ENCODE peak calls at places on chromosomes 6 and 20, in seven cellular contexts. V is lung, Q is AG08396, K is EL, F is mammary epithelial cell, G is Panc1, I is osteocyte. B is an unnamed sample.

GRCh38 chr6:76347539-76347938 is 275.1 kb upstream of the IMPG1 start:
- DNase-seq in V (no peak), Q (no peak), K (no peak), F (no peak), G (no peak), I (no peak), B (peak)

GRCh38 chr20:40218296-40218955 is 470.6 kb downstream of the MAFB start:
- DNase-seq in V (no peak), Q (no peak), K (no peak), F (no peak), G (no peak), I (no peak), B (peak)

GRCh38 chr20:4483481-4483880 is 238.2 kb upstream of the PRND start:
- DNase-seq in V (no peak), Q (peak), K (peak), F (peak), G (no peak), I (no peak), B (peak)

GRCh38 chr6:128515550-128516513 is 4.6 kb downstream of the PTPRK start:
- DNase-seq in V (no peak), Q (no peak), K (peak), F (no peak), G (no peak), I (no peak), B (peak)

GRCh38 chr20:60055740-60056139 is 97.5 kb downstream of the CDH26 start:
- DNase-seq in V (peak), Q (no peak), K (peak), F (peak), G (no peak), I (peak), B (peak)

GRCh38 chr6:5681480-5681879 is 325.2 kb downstream of the NRN1 start:
- DNase-seq in V (no peak), Q (no peak), K (no peak), F (no peak), G (no peak), I (no peak), B (peak)

GRCh38 chr20:22732751-22733150 is 148.4 kb upstream of the FOXA2 start:
- DNase-seq in V (no peak), Q (no peak), K (no peak), F (no peak), G (no peak), I (no peak), B (no peak)

GRCh38 chr20:48841196-48841860 is 13.5 kb upstream of the PREX1 start:
- DNase-seq in V (no peak), Q (no peak), K (no peak), F (no peak), G (no peak), I (no peak), B (no peak)

GRCh38 chr6:106512048-106512957 is 117.0 kb downstream of the RTN4IP1 start:
- DNase-seq in V (peak), Q (peak), K (peak), F (peak), G (no peak), I (no peak), B (peak)

GRCh38 chr6:150033197-150033771 is 8.0 kb upstream of the RAET1L start:
- DNase-seq in V (no peak), Q (no peak), K (no peak), F (peak), G (no peak), I (no peak), B (peak)